ENCODE peak calls at places on chromosomes 4 and X, in seven cellular contexts. C is fibroblast of lung, D is IMR-90, F is right lobe of liver, Z is hepatocyte, K is foreskin fibroblast, P is coronary artery. E is an unnamed sample.

GRCh38 chr4:144403903-144404302 is 242.1 kb upstream of the HHIP start:
- DNase-seq in F (no peak), Z (no peak), P (no peak), C (no peak), K (no peak), D (no peak), E (no peak)

GRCh38 chrX:20829665-20830481 is 544.3 kb upstream of the CNKSR2 start:
- DNase-seq in K (peak), Z (no peak), P (no peak), C (peak), D (no peak), F (no peak), E (peak)

GRCh38 chr4:174398728-174399127 is 115.0 kb downstream of the CEP44 start:
- DNase-seq in P (no peak), K (peak), D (peak), C (peak), F (no peak), Z (no peak), E (peak)

GRCh38 chrX:134571831-134572230 is 86.4 kb downstream of the PLAC1 start:
- DNase-seq in P (no peak), D (no peak), K (no peak), Z (no peak), F (no peak), C (no peak), E (no peak)

GRCh38 chrX:28542791-28543190 is 44.5 kb upstream of the IL1RAPL1 start:
- DNase-seq in C (no peak), D (no peak), P (no peak), Z (no peak), K (no peak), F (no peak), E (no peak)

GRCh38 chr4:61532324-61532723 is 332.2 kb downstream of the ADGRL3 start:
- DNase-seq in P (no peak), C (peak), F (no peak), K (no peak), D (peak), Z (no peak), E (peak)

GRCh38 chr4:2788532-2789103 is 4.3 kb upstream of the SH3BP2 start:
- DNase-seq in F (peak), Z (peak), C (no peak), P (peak), K (no peak), D (peak), E (no peak)

GRCh38 chr4:154528866-154529265 is 21.3 kb downstream of the PLRG1 start:
- DNase-seq in F (no peak), D (no peak), P (no peak), Z (no peak), K (no peak), C (no peak), E (peak)

GRCh38 chrX:147935156-147935758 is 23.5 kb downstream of the FMR1 start:
- DNase-seq in K (no peak), Z (no peak), C (no peak), F (no peak), D (no peak), P (no peak), E (no peak)

GRCh38 chr4:150090836-150091235 is 12.6 kb downstream of the DCLK2 start:
- DNase-seq in Z (no peak), C (peak), P (no peak), K (peak), D (peak), F (no peak), E (no peak)

GRCh38 chr4:138241281-138242075 is 671 bp downstream of the SLC7A11 start:
- DNase-seq in K (no peak), P (no peak), D (peak), C (peak), Z (peak), F (no peak), E (peak)

GRCh38 chr4:149009223-149009622 is 567.0 kb upstream of the NR3C2 start:
- DNase-seq in K (no peak), Z (no peak), F (no peak), D (no peak), P (no peak), C (no peak), E (no peak)

GRCh38 chr4:6329478-6330383 is 60.1 kb downstream of the WFS1 start:
- DNase-seq in D (no peak), Z (no peak), K (no peak), C (no peak), F (no peak), P (no peak), E (no peak)

GRCh38 chr4:10075158-10075863 is 41.3 kb downstream of the WDR1 start:
- DNase-seq in Z (no peak), D (no peak), K (no peak), P (peak), C (no peak), F (peak), E (no peak)

DNA sequence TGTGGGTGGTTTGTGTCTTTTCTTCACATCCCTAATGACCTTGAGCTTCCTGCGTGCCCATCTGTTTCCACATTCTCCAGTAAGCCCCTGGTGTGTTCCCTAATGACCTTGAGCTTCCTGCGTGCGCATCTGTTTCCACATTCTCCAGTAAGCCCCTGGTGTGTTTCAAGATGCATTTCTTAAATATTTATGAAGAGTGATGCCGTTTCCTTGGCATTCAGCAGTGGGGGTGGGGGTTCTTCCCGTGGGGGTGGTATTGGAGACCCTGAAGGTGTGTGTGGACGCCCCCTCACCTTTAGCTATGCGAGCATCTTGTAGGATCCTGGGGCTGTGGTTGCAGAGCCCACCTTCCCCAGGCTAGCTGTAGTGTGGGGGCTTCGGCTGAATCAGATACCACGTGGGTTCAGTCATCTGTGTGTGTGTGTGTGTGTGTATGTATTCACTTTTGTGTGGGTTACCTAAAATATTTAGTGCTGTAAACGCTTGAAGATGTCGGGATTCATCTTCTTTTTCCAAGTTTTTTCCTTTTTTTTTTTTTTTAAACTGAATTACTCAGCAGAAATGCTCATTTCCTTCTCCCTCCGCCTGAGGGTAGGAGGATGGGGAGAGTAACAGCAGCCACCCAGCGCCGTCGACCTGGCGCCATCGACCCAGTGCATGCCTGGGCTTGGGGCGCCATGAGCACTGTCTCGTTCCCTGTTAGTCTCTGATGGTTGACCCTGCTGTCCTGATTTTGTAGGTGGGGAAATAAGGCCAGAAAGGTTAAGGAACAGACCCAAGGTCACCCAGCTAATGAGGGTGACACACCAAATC is 9.9 kb downstream of the NSG1 start:
- DNase-seq in F (no peak), P (no peak), D (peak), Z (no peak), K (no peak), C (no peak), E (no peak)
- TF ChIP-seq CTCF in F (no peak), P (no peak), D (no peak), Z (no peak), K (no peak), C (no peak), E (no peak)

GRCh38 chrX:154750301-154751120 is at the start of gene GAB3:
- DNase-seq in D (peak), P (no peak), F (peak), C (peak), Z (peak), K (no peak), E (no peak)

GRCh38 chrX:154748712-154749339 is 2.1 kb downstream of the GAB3 start:
- DNase-seq in P (no peak), K (no peak), C (peak), D (peak), Z (peak), F (no peak), E (peak)

GRCh38 chrX:154751669-154752271 is 893 bp upstream of the GAB3 start:
- DNase-seq in P (no peak), F (no peak), C (no peak), D (no peak), K (no peak), Z (no peak), E (no peak)

GRCh38 chrX:154749856-154750255 is 1.0 kb downstream of the GAB3 start:
- DNase-seq in D (no peak), F (no peak), K (no peak), Z (no peak), P (no peak), C (no peak), E (no peak)

GRCh38 chrX:154751121-154751668 is 318 bp upstream of the GAB3 start:
- DNase-seq in P (no peak), K (no peak), D (no peak), Z (no peak), F (peak), C (no peak), E (no peak)
- H3K4me3 ChIP-seq in P (peak), K (peak), D (peak), Z (no peak), F (no peak), C (peak), E (no peak)

GRCh38 chr4:76307670-76308014 is 1.1 kb downstream of the STBD1 start:
- DNase-seq in D (no peak), C (no peak), P (no peak), F (peak), K (no peak), Z (peak), E (no peak)

GRCh38 chr4:76305033-76305687 is 1.4 kb upstream of the STBD1 start:
- DNase-seq in C (no peak), P (no peak), Z (no peak), F (no peak), D (no peak), K (no peak), E (no peak)

GRCh38 chr4:76308548-76308947 is 2.0 kb downstream of the STBD1 start:
- DNase-seq in K (no peak), D (no peak), F (peak), C (no peak), Z (peak), P (no peak), E (no peak)

GRCh38 chr4:76305971-76306881 is at the start of gene STBD1:
- DNase-seq in C (peak), P (peak), F (peak), K (peak), Z (peak), D (peak), E (peak)

DNA sequence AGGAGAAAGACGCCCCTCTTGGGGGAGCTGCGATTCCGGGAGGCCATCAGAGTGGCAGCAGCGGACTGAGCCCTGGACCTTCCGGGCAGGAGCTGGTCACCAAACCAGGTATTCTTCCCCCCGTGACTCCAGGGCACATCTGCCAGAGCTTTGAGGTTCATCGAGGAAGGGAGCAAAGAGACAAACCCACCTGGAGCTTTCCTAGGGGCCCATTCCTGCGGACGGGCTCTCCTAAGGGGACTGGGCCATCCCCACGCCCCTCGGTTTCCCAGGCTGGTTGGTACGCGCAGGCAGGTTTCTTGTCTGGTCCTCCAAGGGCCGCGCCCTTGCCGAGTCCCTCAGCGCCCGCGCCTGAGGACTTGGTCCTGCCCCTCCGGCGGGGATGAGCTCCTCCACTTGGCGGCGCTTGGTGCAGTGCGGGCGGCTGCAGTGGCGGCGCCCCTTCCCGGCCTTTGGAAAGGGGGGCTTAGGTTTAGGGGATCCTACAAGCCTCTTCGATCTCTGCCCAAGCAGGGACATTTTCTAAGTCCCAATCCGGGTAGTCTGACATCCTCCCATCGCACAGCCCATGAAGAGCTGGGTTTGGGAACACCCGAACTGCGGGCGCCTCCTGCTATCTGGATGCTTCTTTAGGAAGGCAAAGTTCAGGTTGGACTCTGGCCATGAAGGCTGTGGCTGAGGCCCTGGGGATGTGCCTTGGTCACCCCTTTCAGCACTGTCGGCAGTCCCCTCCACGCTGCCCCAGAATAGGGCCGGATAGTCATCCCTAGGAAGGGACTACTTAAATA is 543 bp downstream of the STBD1 start:
- DNase-seq in D (peak), F (peak), C (peak), Z (peak), K (peak), P (no peak), E (peak)
- TF ChIP-seq CTCF in D (peak), F (peak), C (peak), Z (peak), K (peak), P (peak), E (peak)

GRCh38 chr4:55634417-55635128 is 1.5 kb downstream of the NMU start:
- DNase-seq in K (no peak), Z (no peak), P (no peak), D (no peak), C (no peak), F (no peak), E (no peak)
- H3K4me3 ChIP-seq in K (no peak), Z (no peak), P (no peak), D (no peak), C (no peak), F (no peak), E (peak)

E was measured in epithelial cell of esophagus.